ENCODE peak calls at places on chromosomes 12 and 14, in six cellular contexts. Y, N, V, O, U and I are unnamed samples. For H3K4me1, the result is how much of the 10 kb centered on the place peaks cover.

GRCh38 chr12:8482446-8483080 is 26.8 kb downstream of the CLEC6A start:
- DNase-seq in Y (no peak), N (no peak), V (no peak), O (no peak), U (no peak), I (no peak)

GRCh38 chr12:96040305-96041133 is 5.1 kb upstream of the LTA4H start:
- DNase-seq in Y (no peak), N (peak), V (no peak), O (no peak), U (no peak), I (no peak)

GRCh38 chr12:95413576-95413975 is 60.4 kb upstream of the METAP2 start:
- DNase-seq in Y (no peak), N (peak), V (no peak), O (no peak), U (no peak), I (no peak)

GRCh38 chr12:110199360-110200123 is 75.4 kb downstream of the IFT81 start:
- DNase-seq in Y (peak), N (peak), V (no peak), O (peak), U (no peak), I (no peak)

GRCh38 chr12:92570056-92570753 is 132.6 kb upstream of the PLEKHG7 start:
- DNase-seq in Y (peak), N (peak), V (peak), O (peak), U (peak), I (no peak)

GRCh38 chr12:47586952-47587669 is 118.7 kb downstream of the RPAP3 start:
- DNase-seq in Y (no peak), N (no peak), V (no peak), O (no peak), U (no peak), I (no peak)

GRCh38 chr12:57088442-57089258 is at the start of gene NAB2:
- DNase-seq in Y (peak), N (peak), V (peak), O (peak), U (peak), I (peak)

GRCh38 chr12:111438501-111438900 is 32.8 kb downstream of the SH2B3 start:
- DNase-seq in Y (peak), N (peak), V (no peak), O (no peak), U (peak), I (no peak)

GRCh38 chr12:40515041-40515825 is 177.0 kb upstream of the CNTN1 start:
- DNase-seq in Y (no peak), N (peak), V (no peak), O (peak), U (no peak), I (no peak)

GRCh38 chr12:124852911-124853441 is 10.7 kb downstream of the SCARB1 start:
- DNase-seq in Y (no peak), N (no peak), V (no peak), O (no peak), U (no peak), I (no peak)

GRCh38 chr14:64293976-64294671 is at the start of gene ESR2:
- DNase-seq in Y (peak), N (peak), V (no peak), O (peak), U (peak), I (no peak)

GRCh38 chr14:95328876-95329503 is 9.3 kb upstream of the CLMN start:
- DNase-seq in Y (no peak), N (no peak), V (no peak), O (no peak), U (no peak), I (no peak)

GRCh38 chr12:114384746-114385145 is 21.2 kb downstream of the TBX5 start:
- DNase-seq in Y (no peak), N (peak), V (no peak), O (no peak), U (no peak), I (no peak)

GRCh38 chr12:13004368-13004767 is 4.3 kb upstream of the HEBP1 start:
- DNase-seq in Y (no peak), N (no peak), V (no peak), O (no peak), U (no peak), I (no peak)

GRCh38 chr14:92549096-92549852 is 35.7 kb downstream of the RIN3 start:
- DNase-seq in Y (no peak), N (no peak), V (no peak), O (no peak), U (no peak), I (no peak)
- H3K27ac ChIP-seq in Y (no peak), N (no peak), V (peak), O (no peak), U (peak), I (peak)

GRCh38 chr14:68401855-68402254 is 391.0 kb downstream of the ZFP36L1 start:
- DNase-seq in Y (no peak), N (no peak), V (no peak), O (peak), U (no peak), I (no peak)
- H3K4me1 ChIP-seq in Y (under half), N (under half), V (under half), O (under half), U (half or more), I (half or more)

GRCh38 chr12:18403182-18403581 is 141.9 kb downstream of the PIK3C2G start:
- DNase-seq in Y (no peak), N (no peak), V (no peak), O (no peak), U (no peak), I (no peak)
- H3K27ac ChIP-seq in Y (no peak), N (no peak), V (no peak), O (no peak), U (peak), I (peak)

GRCh38 chr14:68401320-68401719 is 391.5 kb downstream of the ZFP36L1 start:
- DNase-seq in Y (no peak), N (no peak), V (no peak), O (no peak), U (no peak), I (no peak)

GRCh38 chr14:68403794-68404522 is 388.9 kb downstream of the ZFP36L1 start:
- DNase-seq in Y (no peak), N (no peak), V (no peak), O (no peak), U (no peak), I (no peak)

GRCh38 chr14:68404652-68405183 is 388.1 kb downstream of the ZFP36L1 start:
- DNase-seq in Y (no peak), N (peak), V (no peak), O (no peak), U (no peak), I (no peak)

GRCh38 chr14:68403191-68403781 is 389.6 kb downstream of the ZFP36L1 start:
- DNase-seq in Y (no peak), N (peak), V (no peak), O (no peak), U (no peak), I (no peak)

GRCh38 chr14:68402525-68403101 is 390.3 kb downstream of the ZFP36L1 start:
- DNase-seq in Y (no peak), N (no peak), V (no peak), O (no peak), U (no peak), I (no peak)
- H3K4me1 ChIP-seq in Y (under half), N (under half), V (under half), O (under half), U (half or more), I (half or more)

DNA sequence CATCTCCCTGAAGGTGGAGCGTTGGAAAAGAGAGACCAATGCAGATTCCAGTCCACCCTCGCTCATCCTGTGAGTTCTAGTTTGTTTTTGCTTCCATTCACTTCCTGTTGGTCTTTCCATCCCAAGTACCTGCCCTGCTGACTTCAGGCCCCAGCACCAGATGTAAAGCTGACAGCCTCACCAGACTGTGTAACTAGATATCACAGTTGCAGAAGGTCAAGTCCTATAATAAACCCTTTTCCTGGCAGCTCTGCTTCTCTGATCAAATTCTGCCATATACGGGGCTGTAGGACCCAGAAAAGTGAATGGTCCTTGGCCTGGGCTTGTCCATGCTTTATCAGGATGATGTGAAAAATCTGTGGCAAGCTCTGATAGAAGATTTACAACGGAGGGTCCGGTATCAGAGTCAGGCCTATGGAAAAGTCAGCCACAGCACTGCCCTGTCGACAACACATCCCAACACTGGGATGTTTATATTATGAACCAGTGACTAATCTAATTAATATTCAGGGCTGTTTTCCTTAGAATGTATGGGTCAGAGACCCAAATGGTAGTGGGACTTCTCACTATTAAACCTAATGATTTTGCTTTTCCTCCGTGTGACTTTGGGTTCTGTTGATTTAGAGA is 42.1 kb downstream of the CCDC175 start:
- DNase-seq in Y (no peak), N (no peak), V (no peak), O (no peak), U (no peak), I (no peak)
- H3K27ac ChIP-seq in Y (no peak), N (no peak), V (no peak), O (no peak), U (no peak), I (no peak)